ENCODE peak calls at places on chromosomes 12 and 14, in five cellular contexts. K is HepG2, M is stomach, T is GM23338, Y is HCT116. S is an unnamed sample.

GRCh38 chr12:51846911-51847829 is 1.3 kb downstream of the FIGNL2 start:
- DNase-seq in K (no peak), M (no peak), T (peak; percentile 89), Y (no peak), S (peak; percentile 84)

GRCh38 chr12:50425859-50426258 is 25.2 kb downstream of the LARP4 start:
- DNase-seq in K (no peak), M (no peak), T (peak; percentile 74), Y (no peak), S (no peak)

GRCh38 chr12:53454710-53455109 is 2.8 kb downstream of the PCBP2 start:
- DNase-seq in K (no peak), M (no peak), T (no peak), Y (no peak), S (no peak)

GRCh38 chr12:114399664-114400211 is 6.2 kb downstream of the TBX5 start:
- DNase-seq in K (no peak), M (no peak), T (peak; percentile 99), Y (peak; percentile 62), S (no peak)

GRCh38 chr14:61267336-61267735 is 13.8 kb downstream of the TMEM30B start:
- DNase-seq in K (no peak), M (no peak), T (no peak), Y (no peak), S (no peak)

GRCh38 chr12:58296818-58297217 is 355.5 kb downstream of the ATP23 start:
- DNase-seq in K (no peak), M (no peak), T (peak; percentile 13), Y (no peak), S (no peak)

GRCh38 chr14:71486274-71486673 is 446.0 kb upstream of the RGS6 start:
- DNase-seq in K (no peak), M (no peak), T (no peak), Y (no peak), S (no peak)

GRCh38 chr12:41552507-41553047 is 364.5 kb downstream of the PDZRN4 start:
- DNase-seq in K (no peak), M (no peak), T (no peak), Y (no peak), S (no peak)

GRCh38 chr14:66105819-66106218 is 380.4 kb upstream of the CCDC196 start:
- DNase-seq in K (no peak), M (no peak), T (no peak), Y (no peak), S (no peak)

GRCh38 chr14:74085047-74085637 is 386 bp downstream of the LIN52 start:
- DNase-seq in K (peak; percentile 10), M (no peak), T (peak; percentile 67), Y (no peak), S (no peak)

GRCh38 chr12:64739778-64740177 is 19.4 kb downstream of the GNS start:
- DNase-seq in K (no peak), M (no peak), T (no peak), Y (no peak), S (no peak)

GRCh38 chr14:23402296-23403138 is 5.6 kb downstream of the MYH6 start:
- DNase-seq in K (no peak), M (no peak), T (peak; percentile 21), Y (no peak), S (no peak)

GRCh38 chr12:122127839-122128238 is 46.2 kb downstream of the IL31 start:
- DNase-seq in K (no peak), M (no peak), T (no peak), Y (no peak), S (no peak)

GRCh38 chr14:91376547-91377477 is 40.8 kb downstream of the CCDC88C start:
- DNase-seq in K (no peak), M (no peak), T (no peak), Y (no peak), S (no peak)

GRCh38 chr14:27205036-27205435 is 607.2 kb upstream of the NOVA1 start:
- DNase-seq in K (no peak), M (no peak), T (no peak), Y (no peak), S (no peak)

GRCh38 chr14:103855734-103856095 is 8.3 kb upstream of the PPP1R13B start:
- DNase-seq in K (no peak), M (no peak), T (no peak), Y (no peak), S (no peak)

GRCh38 chr12:17206553-17206952 is 600.6 kb upstream of the LMO3 start:
- DNase-seq in K (no peak), M (no peak), T (no peak), Y (no peak), S (no peak)

GRCh38 chr14:91058017-91058675 is 2.3 kb downstream of the RPS6KA5 start:
- DNase-seq in K (no peak), M (no peak), T (no peak), Y (no peak), S (no peak)

GRCh38 chr12:52231305-52232232 is 1.5 kb upstream of the KRT7 start:
- DNase-seq in K (no peak), M (no peak), T (no peak), Y (no peak), S (peak; percentile 47)

GRCh38 chr12:65607271-65607880 is 216.9 kb upstream of the HMGA2 start:
- DNase-seq in K (no peak), M (peak; percentile 60), T (peak; percentile 17), Y (no peak), S (no peak)

GRCh38 chr12:15701721-15702156 is 87.4 kb downstream of the EPS8 start:
- DNase-seq in K (no peak), M (no peak), T (no peak), Y (no peak), S (no peak)

GRCh38 chr12:22974865-22975264 is 349.9 kb downstream of the ETNK1 start:
- DNase-seq in K (peak; percentile 13), M (no peak), T (no peak), Y (peak; percentile 15), S (no peak)

GRCh38 chr12:107287436-107288413 is 194.4 kb upstream of the CRY1 start:
- DNase-seq in K (no peak), M (no peak), T (no peak), Y (no peak), S (no peak)

GRCh38 chr12:59780605-59781135 is 184.8 kb downstream of the SLC16A7 start:
- DNase-seq in K (peak; percentile 7), M (no peak), T (peak; percentile 76), Y (peak; percentile 2), S (no peak)

GRCh38 chr12:24111101-24111500 is 161.6 kb upstream of the SOX5 start:
- DNase-seq in K (no peak), M (no peak), T (no peak), Y (no peak), S (no peak)

GRCh38 chr12:13205809-13206559 is 9.5 kb downstream of the EMP1 start:
- DNase-seq in K (no peak), M (no peak), T (no peak), Y (peak; percentile 83), S (no peak)

GRCh38 chr14:42224053-42224888 is 617.6 kb downstream of the LRFN5 start:
- DNase-seq in K (peak; percentile 60), M (peak; percentile 52), T (peak; percentile 89), Y (peak; percentile 37), S (no peak)

GRCh38 chr12:75812341-75813018 is 219.1 kb downstream of the PHLDA1 start:
- DNase-seq in K (no peak), M (no peak), T (peak; percentile 67), Y (no peak), S (no peak)

DNA sequence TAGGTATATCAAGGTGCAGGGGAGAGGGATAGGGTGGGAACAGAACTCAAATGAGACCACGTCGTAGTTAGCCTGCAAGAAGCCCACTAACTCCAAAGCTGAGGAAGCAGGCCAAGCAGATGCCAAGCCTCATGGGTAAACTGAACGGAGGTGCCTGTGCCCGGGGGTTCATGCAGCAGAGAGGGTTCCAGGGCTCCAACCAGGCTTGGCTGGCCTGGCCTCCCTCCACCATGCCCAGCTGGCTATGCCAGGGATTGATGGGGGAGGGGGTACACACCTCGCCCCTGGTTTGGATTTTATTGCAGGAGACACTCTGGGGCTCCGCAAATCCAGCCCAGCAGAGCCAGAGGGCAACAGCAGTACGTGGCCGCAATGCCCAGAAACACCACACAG is 27.3 kb downstream of the PXN start:
- DNase-seq in K (no peak), M (no peak), T (no peak), Y (no peak), S (no peak)
- H3K4me1 ChIP-seq in K (peaks cover 66% of the 10 kb centered on the region), M (peaks cover 98% of the 10 kb centered on the region), T (peaks cover 44% of the 10 kb centered on the region), Y (peaks cover 96% of the 10 kb centered on the region), S (peaks cover 81% of the 10 kb centered on the region)

DNA sequence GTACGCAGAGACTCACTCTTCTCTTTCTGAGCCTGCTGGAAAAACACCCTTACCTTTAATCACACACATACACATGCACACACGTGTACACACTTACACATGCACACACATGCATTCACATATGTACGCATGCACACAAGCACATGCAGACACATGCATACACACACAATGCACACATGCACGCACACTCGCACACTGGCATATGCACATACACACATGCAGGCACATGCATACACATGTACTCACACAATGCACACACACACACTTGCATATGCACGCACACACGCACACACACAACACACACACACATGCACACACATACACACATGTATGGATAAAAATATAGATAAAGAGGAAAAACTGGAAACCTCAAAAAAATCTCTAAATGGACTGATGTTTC is 249.0 kb downstream of the GLT1D1 start:
- DNase-seq in K (no peak), M (no peak), T (no peak), Y (no peak), S (no peak)
- TF ChIP-seq POLR2AphosphoS5 in K (no peak), M (no peak), T (no peak), Y (no peak), S (no peak)

GRCh38 chr12:612293-612692 is 51.0 kb downstream of the NINJ2 start:
- DNase-seq in K (no peak), M (no peak), T (peak; percentile 24), Y (no peak), S (no peak)
- H3K4me1 ChIP-seq in K (peaks cover 71% of the 10 kb centered on the region), M (peaks cover 32% of the 10 kb centered on the region), T (no peaks in the 10 kb centered on the region), Y (peaks cover 8% of the 10 kb centered on the region), S (peaks cover 85% of the 10 kb centered on the region)

GRCh38 chr14:92935446-92935845 is 12.5 kb downstream of the CHGA start:
- DNase-seq in K (no peak), M (no peak), T (no peak), Y (no peak), S (no peak)
- TF ChIP-seq POLR2AphosphoS5 in K (no peak), M (no peak), T (no peak), Y (no peak), S (peak; percentile 6)